ENCODE peak calls at places on chromosomes 6 and 20, in eight cellular contexts. One of them, this sample, is unnamed.

GRCh38 chr20:47266847-47267515 is 89.5 kb downstream of the ZMYND8 start:
- DNase-seq in stimulated activated CD8-positive, alpha-beta memory T cell treated with anti-CD3 and anti-CD28 coated beads, Interleukin-15, amount 100 ng/mL, for 1 hour: no peak
- DNase-seq in PC-3: no peak
- DNase-seq in astrocyte of the spinal cord: no peak
- DNase-seq in NAMALWA: no peak
- DNase-seq in retinal pigment epithelial cell: no peak
- DNase-seq in neural progenitor cell: no peak
- DNase-seq in mesendoderm: no peak
- DNase-seq in this sample: no peak

GRCh38 chr6:35146453-35146852 is 5.3 kb upstream of the TCP11 start:
- DNase-seq in PC-3: peak
- DNase-seq in stimulated activated CD8-positive, alpha-beta memory T cell treated with anti-CD3 and anti-CD28 coated beads, Interleukin-15, amount 100 ng/mL, for 1 hour: no peak
- DNase-seq in neural progenitor cell: peak
- DNase-seq in NAMALWA: peak
- DNase-seq in astrocyte of the spinal cord: peak
- DNase-seq in retinal pigment epithelial cell: no peak
- DNase-seq in mesendoderm: peak
- DNase-seq in this sample: no peak

GRCh38 chr6:39367661-39368060 is 45.2 kb upstream of the KCNK16 start:
- DNase-seq in astrocyte of the spinal cord: no peak
- DNase-seq in retinal pigment epithelial cell: no peak
- DNase-seq in mesendoderm: no peak
- DNase-seq in neural progenitor cell: no peak
- DNase-seq in stimulated activated CD8-positive, alpha-beta memory T cell treated with anti-CD3 and anti-CD28 coated beads, Interleukin-15, amount 100 ng/mL, for 1 hour: no peak
- DNase-seq in PC-3: no peak
- DNase-seq in NAMALWA: no peak
- DNase-seq in this sample: no peak

GRCh38 chr6:10962673-10963072 is 75.8 kb downstream of the SYCP2L start:
- DNase-seq in neural progenitor cell: no peak
- DNase-seq in PC-3: peak
- DNase-seq in NAMALWA: no peak
- DNase-seq in mesendoderm: no peak
- DNase-seq in stimulated activated CD8-positive, alpha-beta memory T cell treated with anti-CD3 and anti-CD28 coated beads, Interleukin-15, amount 100 ng/mL, for 1 hour: no peak
- DNase-seq in retinal pigment epithelial cell: no peak
- DNase-seq in astrocyte of the spinal cord: peak
- DNase-seq in this sample: peak

GRCh38 chr20:9807176-9807575 is 31.7 kb downstream of the PAK5 start:
- DNase-seq in mesendoderm: no peak
- DNase-seq in retinal pigment epithelial cell: no peak
- DNase-seq in PC-3: no peak
- DNase-seq in astrocyte of the spinal cord: no peak
- DNase-seq in NAMALWA: no peak
- DNase-seq in stimulated activated CD8-positive, alpha-beta memory T cell treated with anti-CD3 and anti-CD28 coated beads, Interleukin-15, amount 100 ng/mL, for 1 hour: no peak
- DNase-seq in neural progenitor cell: no peak
- DNase-seq in this sample: no peak

GRCh38 chr20:44858959-44859358 is 26.5 kb upstream of the YWHAB start:
- DNase-seq in neural progenitor cell: no peak
- DNase-seq in stimulated activated CD8-positive, alpha-beta memory T cell treated with anti-CD3 and anti-CD28 coated beads, Interleukin-15, amount 100 ng/mL, for 1 hour: no peak
- DNase-seq in astrocyte of the spinal cord: no peak
- DNase-seq in retinal pigment epithelial cell: no peak
- DNase-seq in PC-3: no peak
- DNase-seq in mesendoderm: peak
- DNase-seq in NAMALWA: peak
- DNase-seq in this sample: no peak

GRCh38 chr6:116763871-116764270 is 1.6 kb downstream of the FAM162B start:
- DNase-seq in astrocyte of the spinal cord: no peak
- DNase-seq in NAMALWA: no peak
- DNase-seq in neural progenitor cell: no peak
- DNase-seq in retinal pigment epithelial cell: no peak
- DNase-seq in mesendoderm: no peak
- DNase-seq in stimulated activated CD8-positive, alpha-beta memory T cell treated with anti-CD3 and anti-CD28 coated beads, Interleukin-15, amount 100 ng/mL, for 1 hour: no peak
- DNase-seq in PC-3: no peak
- DNase-seq in this sample: no peak

GRCh38 chr20:62545271-62545670 is 69.5 kb upstream of the GATA5 start:
- DNase-seq in retinal pigment epithelial cell: no peak
- DNase-seq in stimulated activated CD8-positive, alpha-beta memory T cell treated with anti-CD3 and anti-CD28 coated beads, Interleukin-15, amount 100 ng/mL, for 1 hour: no peak
- DNase-seq in NAMALWA: no peak
- DNase-seq in astrocyte of the spinal cord: no peak
- DNase-seq in PC-3: no peak
- DNase-seq in neural progenitor cell: no peak
- DNase-seq in mesendoderm: no peak
- DNase-seq in this sample: no peak

GRCh38 chr6:134701301-134701700 is 248.6 kb downstream of the ALDH8A1 start:
- DNase-seq in astrocyte of the spinal cord: no peak
- DNase-seq in NAMALWA: no peak
- DNase-seq in mesendoderm: no peak
- DNase-seq in neural progenitor cell: no peak
- DNase-seq in stimulated activated CD8-positive, alpha-beta memory T cell treated with anti-CD3 and anti-CD28 coated beads, Interleukin-15, amount 100 ng/mL, for 1 hour: no peak
- DNase-seq in PC-3: no peak
- DNase-seq in retinal pigment epithelial cell: no peak
- DNase-seq in this sample: no peak